ENCODE peak calls at places on chromosomes 13 and 19, in seven cellular contexts. K is astrocyte of the spinal cord; B is activated CD4-positive, alpha-beta T cell treated with anti-CD3 and anti-CD28 coated beads, Interleukin-2, amount 10 ng/mL, durations not matched to agents 7 days and 5 days; P is substantia nigra; V is amniotic stem cell; F is naive thymus-derived CD8-positive, alpha-beta T cell; G is progenitor cell of endocrine pancreas. J is an unnamed sample.

GRCh38 chr19:8910775-8911414 is 78.7 kb downstream of the MBD3L1 start:
- DNase-seq in V (no peak), F (no peak), B (no peak), P (no peak), G (no peak), K (no peak), J (no peak)

GRCh38 chr13:36700170-36700569 is 26.4 kb downstream of the SERTM1 start:
- DNase-seq in G (no peak), V (no peak), P (no peak), B (no peak), K (no peak), F (no peak), J (no peak)

GRCh38 chr13:75399168-75399878 is 82.6 kb downstream of the TBC1D4 start:
- DNase-seq in K (peak), F (no peak), G (no peak), V (peak), B (no peak), P (no peak), J (no peak)

GRCh38 chr19:6318772-6319171 is 14.6 kb downstream of the ACER1 start:
- DNase-seq in P (no peak), F (no peak), K (peak), V (no peak), B (no peak), G (no peak), J (no peak)

GRCh38 chr13:85497652-85498051 is 301.6 kb downstream of the SLITRK6 start:
- DNase-seq in B (no peak), P (no peak), F (no peak), G (no peak), K (peak), V (peak), J (no peak)

GRCh38 chr19:49497047-49497789 is 984 bp downstream of the RPS11 start:
- DNase-seq in K (peak), F (peak), G (no peak), V (no peak), B (peak), P (no peak), J (peak)

GRCh38 chr19:2255112-2255845 is 938 bp downstream of the JSRP1 start:
- DNase-seq in G (no peak), F (no peak), B (no peak), K (no peak), V (no peak), P (no peak), J (no peak)

GRCh38 chr13:45658586-45659235 is 43.2 kb upstream of the ERICH6B start:
- DNase-seq in F (no peak), G (no peak), P (no peak), K (peak), V (peak), B (no peak), J (no peak)

GRCh38 chr19:17171874-17172273 is 43.3 kb upstream of the USE1 start:
- DNase-seq in G (no peak), K (no peak), V (no peak), F (no peak), P (no peak), B (no peak), J (no peak)